ENCODE peak calls at places on chromosomes 12 and 14, in four cellular contexts. One of them, this sample, is unnamed.

GRCh38 chr12:75735853-75736252 is 224.4 kb upstream of the KRR1 start:
- DNase-seq in T-helper 1 cell: no peak
- DNase-seq in HT1080: no peak
- DNase-seq in ovary: no peak
- DNase-seq in this sample: no peak

GRCh38 chr12:55797068-55797467 is 20.5 kb downstream of the SARNP start:
- DNase-seq in ovary: no peak
- DNase-seq in HT1080: peak
- DNase-seq in T-helper 1 cell: no peak
- DNase-seq in this sample: peak

GRCh38 chr12:11814362-11814761 is 164.9 kb downstream of the ETV6 start:
- DNase-seq in HT1080: peak
- DNase-seq in ovary: no peak
- DNase-seq in T-helper 1 cell: no peak
- DNase-seq in this sample: peak

GRCh38 chr14:55136868-55137785 is 8.1 kb downstream of the LGALS3 start:
- DNase-seq in ovary: peak
- DNase-seq in T-helper 1 cell: no peak
- DNase-seq in HT1080: no peak
- DNase-seq in this sample: no peak

GRCh38 chr12:130307859-130308258 is 29.8 kb upstream of the PIWIL1 start:
- DNase-seq in ovary: no peak
- DNase-seq in HT1080: no peak
- DNase-seq in T-helper 1 cell: no peak
- DNase-seq in this sample: no peak

GRCh38 chr12:63302941-63303536 is 152.0 kb upstream of the AVPR1A start:
- DNase-seq in T-helper 1 cell: no peak
- DNase-seq in HT1080: no peak
- DNase-seq in ovary: no peak
- DNase-seq in this sample: no peak

GRCh38 chr12:59040651-59041050 is 120.3 kb upstream of the LRIG3 start:
- DNase-seq in HT1080: peak
- DNase-seq in T-helper 1 cell: no peak
- DNase-seq in ovary: no peak
- DNase-seq in this sample: peak

GRCh38 chr14:60760209-60760608 is 25.6 kb downstream of the MNAT1 start:
- DNase-seq in T-helper 1 cell: no peak
- DNase-seq in ovary: no peak
- DNase-seq in HT1080: no peak
- DNase-seq in this sample: no peak

This sample was measured in Daoy.